ENCODE peak calls at places on chromosome 12, in seven cellular contexts. W, X, R, N, G, T and O are unnamed samples.

GRCh38 chr12:132028111-132028510 is 78.4 kb downstream of the EP400 start:
- DNase-seq in W (no peak), X (no peak), R (no peak), N (no peak), G (no peak), T (no peak), O (no peak)

GRCh38 chr12:48446372-48446771 is 26.0 kb upstream of the ANP32D start:
- DNase-seq in W (no peak), X (no peak), R (no peak), N (no peak), G (no peak), T (no peak), O (no peak)

GRCh38 chr12:25254271-25254880 is 3.6 kb upstream of the KRAS start:
- DNase-seq in W (no peak), X (no peak), R (peak), N (no peak), G (no peak), T (no peak), O (no peak)

GRCh38 chr12:105343836-105344235 is 13.3 kb downstream of the C12orf75 start:
- DNase-seq in W (no peak), X (no peak), R (no peak), N (no peak), G (no peak), T (no peak), O (no peak)

GRCh38 chr12:111454311-111454710 is 48.6 kb downstream of the SH2B3 start:
- DNase-seq in W (no peak), X (no peak), R (no peak), N (no peak), G (no peak), T (no peak), O (no peak)

GRCh38 chr12:109735051-109735521 is 21.5 kb downstream of the FAM222A start:
- DNase-seq in W (no peak), X (no peak), R (no peak), N (no peak), G (peak), T (no peak), O (no peak)

GRCh38 chr12:45621703-45622102 is 107.8 kb upstream of the ARID2 start:
- DNase-seq in W (no peak), X (no peak), R (no peak), N (no peak), G (no peak), T (no peak), O (no peak)

GRCh38 chr12:114662512-114663177 is 21.3 kb downstream of the TBX3 start:
- DNase-seq in W (peak), X (no peak), R (peak), N (peak), G (peak), T (peak), O (peak)

GRCh38 chr12:62861586-62861985 is 73.4 kb downstream of the PPM1H start:
- DNase-seq in W (no peak), X (no peak), R (no peak), N (no peak), G (no peak), T (no peak), O (no peak)

GRCh38 chr12:18259906-18260682 is 1.2 kb upstream of the PIK3C2G start:
- DNase-seq in W (no peak), X (no peak), R (no peak), N (no peak), G (no peak), T (no peak), O (no peak)

GRCh38 chr12:118842753-118843335 is 138.5 kb upstream of the SRRM4 start:
- DNase-seq in W (no peak), X (no peak), R (no peak), N (no peak), G (no peak), T (no peak), O (no peak)

GRCh38 chr12:123075591-123076171 is 75.2 kb downstream of the PITPNM2 start:
- DNase-seq in W (peak), X (peak), R (peak), N (no peak), G (no peak), T (no peak), O (peak)

GRCh38 chr12:77116277-77116676 is 50.9 kb upstream of the E2F7 start:
- DNase-seq in W (no peak), X (no peak), R (no peak), N (no peak), G (no peak), T (no peak), O (no peak)

GRCh38 chr12:48145981-48146380 is 11.3 kb downstream of the ASB8 start:
- DNase-seq in W (no peak), X (no peak), R (no peak), N (no peak), G (no peak), T (no peak), O (no peak)

GRCh38 chr12:106110626-106111300 is 28.0 kb downstream of the NUAK1 start:
- DNase-seq in W (no peak), X (no peak), R (no peak), N (no peak), G (no peak), T (no peak), O (no peak)

GRCh38 chr12:67430708-67431335 is 161.7 kb downstream of the CAND1 start:
- DNase-seq in W (no peak), X (no peak), R (no peak), N (no peak), G (no peak), T (no peak), O (no peak)

GRCh38 chr12:6076776-6077700 is 47.4 kb downstream of the VWF start:
- DNase-seq in W (no peak), X (no peak), R (no peak), N (no peak), G (no peak), T (no peak), O (no peak)

GRCh38 chr12:118874698-118875548 is 106.4 kb upstream of the SRRM4 start:
- DNase-seq in W (peak), X (peak), R (no peak), N (no peak), G (no peak), T (no peak), O (peak)

GRCh38 chr12:40209886-40210285 is 14.9 kb upstream of the LRRK2 start:
- DNase-seq in W (no peak), X (no peak), R (no peak), N (no peak), G (no peak), T (no peak), O (no peak)

GRCh38 chr12:121964813-121965643 is 46.6 kb downstream of the CFAP251 start:
- DNase-seq in W (no peak), X (no peak), R (no peak), N (no peak), G (peak), T (no peak), O (no peak)

GRCh38 chr12:74535536-74535935 is 2.1 kb upstream of the ATXN7L3B start:
- DNase-seq in W (no peak), X (no peak), R (no peak), N (no peak), G (no peak), T (no peak), O (no peak)

GRCh38 chr12:101793401-101793800 is 37.4 kb downstream of the GNPTAB start:
- DNase-seq in W (peak), X (no peak), R (no peak), N (peak), G (no peak), T (no peak), O (no peak)

GRCh38 chr12:49555631-49556390 is 12.1 kb downstream of the MCRS1 start:
- DNase-seq in W (no peak), X (no peak), R (no peak), N (no peak), G (peak), T (no peak), O (no peak)

GRCh38 chr12:49553512-49554088 is 14.3 kb downstream of the MCRS1 start:
- DNase-seq in W (peak), X (no peak), R (peak), N (no peak), G (peak), T (peak), O (peak)

GRCh38 chr12:49552899-49553298 is 14.1 kb downstream of the KCNH3 start:
- DNase-seq in W (no peak), X (no peak), R (no peak), N (no peak), G (no peak), T (no peak), O (no peak)

GRCh38 chr12:49552425-49552824 is 13.6 kb downstream of the KCNH3 start:
- DNase-seq in W (no peak), X (no peak), R (no peak), N (no peak), G (peak), T (no peak), O (peak)

DNA sequence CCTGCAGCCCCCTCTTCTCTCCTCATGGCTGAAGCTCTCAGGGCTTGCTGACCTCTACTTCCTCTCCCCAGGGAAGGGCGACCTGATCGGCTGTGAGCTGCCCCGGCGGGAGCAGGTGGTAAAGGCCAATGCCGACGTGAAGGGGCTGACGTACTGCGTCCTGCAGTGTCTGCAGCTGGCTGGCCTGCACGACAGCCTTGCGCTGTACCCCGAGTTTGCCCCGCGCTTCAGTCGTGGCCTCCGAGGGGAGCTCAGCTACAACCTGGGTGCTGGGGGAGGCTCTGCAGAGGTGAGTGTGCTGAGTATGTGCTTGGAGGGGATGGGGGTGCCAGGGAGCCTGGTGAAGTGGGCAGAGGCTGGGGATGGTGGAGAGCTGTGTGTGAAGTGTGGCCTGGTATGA is 13.7 kb downstream of the MCRS1 start:
- DNase-seq in W (no peak), X (no peak), R (no peak), N (no peak), G (peak), T (no peak), O (no peak)
- TF ChIP-seq JUND in W (no peak), X (no peak), R (no peak), N (no peak), G (no peak), T (no peak), O (no peak)

GRCh38 chr12:92726865-92727264 is 24.1 kb downstream of the PLEKHG7 start:
- DNase-seq in W (no peak), X (no peak), R (no peak), N (no peak), G (no peak), T (no peak), O (no peak)

GRCh38 chr12:92730758-92731157 is 28.0 kb downstream of the PLEKHG7 start:
- DNase-seq in W (no peak), X (no peak), R (no peak), N (no peak), G (no peak), T (no peak), O (no peak)

GRCh38 chr12:92735131-92735721 is 32.4 kb downstream of the PLEKHG7 start:
- DNase-seq in W (no peak), X (no peak), R (no peak), N (no peak), G (no peak), T (no peak), O (no peak)

GRCh38 chr12:92729773-92730305 is 27.1 kb downstream of the PLEKHG7 start:
- DNase-seq in W (no peak), X (no peak), R (no peak), N (no peak), G (no peak), T (no peak), O (no peak)
- TF ChIP-seq JUND in W (no peak), X (no peak), R (no peak), N (no peak), G (no peak), T (no peak), O (no peak)

GRCh38 chr12:530308-530707 is 70.6 kb downstream of the B4GALNT3 start:
- DNase-seq in W (no peak), X (no peak), R (no peak), N (no peak), G (no peak), T (no peak), O (no peak)
- TF ChIP-seq JUND in W (no peak), X (no peak), R (no peak), N (no peak), G (no peak), T (no peak), O (no peak)

GRCh38 chr12:65459545-65459944 is 181.1 kb downstream of the MSRB3 start:
- DNase-seq in W (no peak), X (no peak), R (no peak), N (no peak), G (no peak), T (no peak), O (no peak)
- TF ChIP-seq JUND in W (no peak), X (no peak), R (no peak), N (no peak), G (no peak), T (no peak), O (no peak)

DNA sequence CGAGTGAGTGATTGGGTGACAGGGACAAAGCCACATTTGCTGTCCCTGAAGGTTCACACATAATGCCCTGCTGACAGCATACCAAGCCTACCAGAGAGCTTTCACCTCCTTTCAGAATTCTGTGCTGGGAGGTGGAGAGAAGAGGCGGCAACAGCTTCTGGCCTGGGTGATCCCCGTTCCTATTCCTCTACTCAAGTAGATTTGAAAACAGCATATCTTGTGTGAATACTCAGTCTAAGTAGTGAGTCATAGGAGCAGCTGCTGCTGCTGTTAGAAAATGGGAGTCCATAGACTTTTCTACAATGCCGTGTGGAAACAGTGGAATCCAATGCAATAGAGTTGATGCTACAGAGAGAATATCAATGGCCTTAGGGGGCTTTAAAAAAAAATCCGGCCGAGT is 44.7 kb downstream of the SRGAP1 start:
- DNase-seq in W (no peak), X (no peak), R (no peak), N (no peak), G (no peak), T (no peak), O (no peak)
- TF ChIP-seq JUND in W (no peak), X (no peak), R (no peak), N (no peak), G (peak), T (no peak), O (no peak)

GRCh38 chr12:23694307-23694706 is 255.2 kb downstream of the SOX5 start:
- DNase-seq in W (no peak), X (no peak), R (no peak), N (no peak), G (no peak), T (no peak), O (no peak)
- TF ChIP-seq JUND in W (no peak), X (no peak), R (no peak), N (no peak), G (no peak), T (no peak), O (no peak)

DNA sequence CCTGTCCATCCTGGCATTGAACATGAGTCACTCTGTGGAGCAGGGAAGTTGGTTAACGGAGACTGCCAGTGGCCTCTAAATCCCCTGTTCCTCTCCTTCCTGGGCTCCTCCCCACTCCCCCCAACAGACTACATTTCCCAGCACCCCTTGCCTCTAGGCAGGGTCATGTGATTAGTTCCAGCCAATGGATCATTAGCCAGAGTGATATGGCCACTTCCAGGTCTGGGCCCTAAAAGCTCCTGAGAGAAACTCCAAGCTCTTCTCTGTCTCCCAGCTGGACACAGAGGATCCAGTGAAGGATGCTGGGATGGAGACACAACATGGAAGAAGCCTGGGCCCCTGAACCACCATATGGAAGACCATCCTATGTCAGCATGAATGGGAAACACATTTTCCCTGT is 54.4 kb upstream of the RFLNA start:
- DNase-seq in W (peak), X (no peak), R (no peak), N (no peak), G (peak), T (peak), O (peak)
- TF ChIP-seq JUND in W (peak), X (no peak), R (no peak), N (no peak), G (no peak), T (no peak), O (no peak)

GRCh38 chr12:107761502-107761904 is 566 bp upstream of the PRDM4 start:
- DNase-seq in W (peak), X (no peak), R (no peak), N (no peak), G (peak), T (no peak), O (peak)
- TF ChIP-seq JUND in W (no peak), X (no peak), R (no peak), N (no peak), G (no peak), T (no peak), O (no peak)

GRCh38 chr12:19893514-19893913 is 454.2 kb downstream of the AEBP2 start:
- DNase-seq in W (no peak), X (no peak), R (no peak), N (no peak), G (no peak), T (peak), O (peak)
- TF ChIP-seq JUND in W (no peak), X (no peak), R (no peak), N (no peak), G (no peak), T (no peak), O (no peak)